ENCODE peak calls at places on chromosomes 3 and 15, in ten cellular contexts. T is T-helper 17 cell, X is aorta, Q is dorsolateral prefrontal cortex, D is kidney epithelial cell, A is GM10248, R is CD14-positive monocyte, N is heart left ventricle, I is HT-29, O is GM20000. J is an unnamed sample.

GRCh38 chr3:181316481-181316880 is 326.9 kb upstream of the DNAJC19 start:
- DNase-seq in T (no peak), X (no peak), Q (no peak), D (no peak), A (no peak), R (no peak), N (no peak), I (peak), O (no peak), J (no peak)

GRCh38 chr3:181872887-181873286 is 161.2 kb downstream of the SOX2 start:
- DNase-seq in T (no peak), X (no peak), Q (no peak), D (no peak), A (no peak), R (no peak), N (no peak), I (no peak), O (no peak), J (no peak)

GRCh38 chr15:83398591-83398990 is 48.5 kb upstream of the SH3GL3 start:
- DNase-seq in T (no peak), X (no peak), Q (no peak), D (no peak), A (no peak), R (no peak), N (no peak), I (no peak), O (no peak), J (no peak)

GRCh38 chr15:42650208-42651066 is 75.0 kb downstream of the STARD9 start:
- DNase-seq in T (no peak), X (no peak), Q (peak), D (peak), A (peak), R (no peak), N (no peak), I (peak), O (peak), J (peak)

GRCh38 chr3:75814797-75815196 is 29.4 kb upstream of the ZNF717 start:
- DNase-seq in T (no peak), X (no peak), Q (no peak), D (no peak), A (no peak), R (no peak), N (no peak), I (no peak), O (no peak), J (no peak)

GRCh38 chr3:45565341-45565740 is 29.2 kb upstream of the LIMD1 start:
- DNase-seq in T (no peak), X (no peak), Q (no peak), D (no peak), A (no peak), R (no peak), N (no peak), I (no peak), O (no peak), J (no peak)

GRCh38 chr3:115660646-115661442 is 37.5 kb downstream of the GAP43 start:
- DNase-seq in T (no peak), X (no peak), Q (no peak), D (no peak), A (no peak), R (no peak), N (no peak), I (no peak), O (no peak), J (no peak)

GRCh38 chr3:99720985-99721632 is 82.7 kb downstream of the COL8A1 start:
- DNase-seq in T (no peak), X (peak), Q (no peak), D (no peak), A (no peak), R (no peak), N (no peak), I (no peak), O (no peak), J (no peak)

GRCh38 chr15:58274885-58275284 is 136.7 kb downstream of the AQP9 start:
- DNase-seq in T (no peak), X (no peak), Q (no peak), D (no peak), A (no peak), R (no peak), N (no peak), I (no peak), O (no peak), J (no peak)

GRCh38 chr3:52779411-52780297 is 2.3 kb downstream of the ITIH1 start:
- DNase-seq in T (no peak), X (peak), Q (no peak), D (no peak), A (peak), R (peak), N (no peak), I (no peak), O (peak), J (no peak)

J was measured in keratinocyte.